ENCODE peak calls at places on chromosomes 12 and 14, in five cellular contexts. N is ovary, E is heart left ventricle, I is tibial artery, B is RWPE2. H is an unnamed sample. For H3K36me3, the result is how much of the 10 kb centered on the place peaks cover.

GRCh38 chr12:53222170-53223005 is 9.6 kb downstream of the RARG start:
- DNase-seq in N (no peak), I (peak), B (peak), E (no peak), H (no peak)

GRCh38 chr14:104319489-104320241 is 181.3 kb downstream of the KIF26A start:
- DNase-seq in E (no peak), N (peak), B (no peak), I (peak), H (no peak)

GRCh38 chr12:117038919-117039318 is 60.3 kb downstream of the TESC start:
- DNase-seq in E (no peak), I (no peak), N (no peak), B (no peak), H (peak)

GRCh38 chr14:78902010-78902623 is 731.9 kb downstream of the NRXN3 start:
- DNase-seq in N (no peak), I (no peak), B (no peak), E (no peak), H (peak)

GRCh38 chr14:103427485-103428443 is 42.5 kb downstream of the MARK3 start:
- DNase-seq in I (no peak), E (peak), B (no peak), N (no peak), H (no peak)

GRCh38 chr12:92859650-92860386 is 69.3 kb downstream of the EEA1 start:
- DNase-seq in I (no peak), E (no peak), B (no peak), N (no peak), H (no peak)

GRCh38 chr12:131103614-131104463 is 150.1 kb downstream of the ADGRD1 start:
- DNase-seq in E (no peak), N (peak), B (no peak), I (peak), H (no peak)

GRCh38 chr12:19970116-19970515 is 398.2 kb upstream of the PDE3A start:
- DNase-seq in E (no peak), I (no peak), N (no peak), B (no peak), H (no peak)

GRCh38 chr12:2752676-2753371 is 41.9 kb upstream of the FKBP4 start:
- DNase-seq in I (peak), N (peak), B (no peak), E (peak), H (peak)

GRCh38 chr12:9931245-9931644 is 925 bp downstream of the CLEC2A start:
- DNase-seq in N (no peak), E (no peak), I (no peak), B (no peak), H (no peak)

GRCh38 chr12:118650586-118650960 is 274.2 kb downstream of the SUDS3 start:
- DNase-seq in N (no peak), I (no peak), E (no peak), B (no peak), H (no peak)

GRCh38 chr14:38431156-38431555 is 175.3 kb upstream of the CLEC14A start:
- DNase-seq in I (no peak), N (no peak), B (no peak), E (no peak), H (no peak)
- H3K36me3 ChIP-seq in I (under half), N (under half), B (under half), E (under half), H (under half)

GRCh38 chr14:75844486-75844885 is 137.3 kb downstream of the TGFB3 start:
- DNase-seq in E (no peak), B (no peak), N (no peak), I (no peak), H (no peak)

GRCh38 chr14:75845136-75845804 is 136.5 kb downstream of the TGFB3 start:
- DNase-seq in I (no peak), N (no peak), B (no peak), E (no peak), H (no peak)

GRCh38 chr14:75848337-75848736 is 133.5 kb downstream of the TGFB3 start:
- DNase-seq in I (no peak), B (no peak), N (no peak), E (no peak), H (no peak)

GRCh38 chr14:75849496-75849895 is 132.3 kb downstream of the TGFB3 start:
- DNase-seq in I (no peak), B (no peak), N (no peak), E (no peak), H (no peak)

DNA sequence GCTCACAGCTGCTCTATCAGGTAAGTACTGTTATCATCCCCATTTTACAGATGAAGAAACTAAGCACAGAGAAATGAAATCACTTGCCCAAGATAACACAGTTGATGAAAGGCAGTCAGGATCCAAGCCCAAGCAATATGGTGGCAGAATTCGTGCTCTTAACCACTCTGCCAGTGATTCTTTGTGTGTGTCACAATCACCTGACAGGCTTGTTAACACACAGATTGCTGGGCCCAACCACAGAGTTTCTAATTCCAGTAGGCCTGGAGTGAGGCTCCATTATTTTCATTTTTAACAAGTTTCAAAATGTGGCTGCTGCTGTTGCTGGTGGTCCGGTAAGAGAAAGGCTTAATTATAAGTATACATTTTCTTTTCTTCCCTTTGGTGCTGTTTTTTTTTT is 134.2 kb downstream of the TGFB3 start:
- DNase-seq in N (no peak), B (no peak), I (no peak), E (no peak), H (no peak)
- H3K27ac ChIP-seq in N (no peak), B (no peak), I (no peak), E (no peak), H (no peak)

GRCh38 chr12:109779382-109779781 is 53.8 kb downstream of the TRPV4 start:
- DNase-seq in N (no peak), E (no peak), I (no peak), B (no peak), H (no peak)
- TF ChIP-seq CTCF in N (no peak), E (no peak), I (no peak), B (no peak), H (no peak)

GRCh38 chr14:50773632-50774541 is 57.1 kb downstream of the NIN start:
- DNase-seq in B (no peak), N (peak), I (no peak), E (no peak), H (no peak)
- H3K36me3 ChIP-seq in B (under half), N (under half), I (under half), E (under half), H (half or more)

DNA sequence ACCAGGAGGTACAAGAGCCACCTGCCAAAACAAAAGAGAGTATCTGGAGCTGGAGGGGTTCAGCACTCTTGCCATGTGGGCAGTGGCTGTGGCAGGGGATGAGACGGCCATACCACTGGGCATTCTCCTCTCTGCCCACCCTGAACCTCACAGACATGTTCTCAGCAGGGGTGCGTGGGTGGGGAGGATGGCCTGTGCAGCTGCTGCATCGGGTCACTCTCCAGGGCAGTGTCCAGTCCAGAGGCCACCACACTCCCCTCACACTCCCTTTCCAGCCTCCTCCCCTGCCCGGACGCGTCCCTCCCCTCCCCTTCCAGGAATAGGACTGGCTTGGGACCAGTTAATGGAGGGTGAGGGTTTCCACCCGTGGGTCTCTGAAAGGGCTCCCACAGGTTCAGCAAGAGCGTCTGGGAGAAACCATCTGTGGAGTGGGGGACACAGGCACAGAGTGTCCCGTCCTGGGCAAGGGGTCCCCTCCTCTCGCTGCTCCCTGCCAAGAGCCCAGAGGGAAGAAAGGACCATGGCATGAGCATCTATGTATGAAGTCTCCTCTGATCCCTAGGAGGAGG is 501 bp downstream of the C1R start:
- DNase-seq in I (no peak), B (no peak), N (peak), E (peak), H (peak)
- H3K27ac ChIP-seq in I (peak), B (no peak), N (peak), E (peak), H (peak)

GRCh38 chr12:22173154-22173553 is 127.1 kb downstream of the CMAS start:
- DNase-seq in B (no peak), E (no peak), I (no peak), N (no peak), H (no peak)
- TF ChIP-seq CTCF in B (peak), E (no peak), I (no peak), N (no peak), H (no peak)

DNA sequence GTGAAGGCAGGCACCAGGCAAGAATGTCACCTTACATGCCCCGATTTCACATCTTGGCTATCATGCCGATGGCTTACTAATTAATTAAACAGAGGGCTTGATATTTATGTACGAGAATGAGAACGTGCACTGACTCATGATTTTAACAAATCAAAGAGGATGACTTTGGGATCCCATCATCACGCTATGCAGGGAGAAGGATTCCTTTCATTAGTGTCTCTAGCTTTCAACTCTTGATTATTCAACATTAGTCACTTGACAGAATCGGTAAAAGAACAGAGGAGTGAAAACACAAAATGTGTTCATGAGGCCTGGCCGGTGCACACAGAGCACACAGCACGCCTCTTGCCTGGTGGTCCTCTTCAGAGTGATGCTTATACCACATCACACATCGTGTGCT is 80.6 kb downstream of the PRKAB1 start:
- DNase-seq in I (no peak), N (no peak), B (no peak), E (no peak), H (no peak)
- H3K36me3 ChIP-seq in I (under half), N (under half), B (half or more), E (under half), H (under half)

GRCh38 chr14:91323031-91323430 is 78.5 kb upstream of the GPR68 start:
- DNase-seq in N (no peak), E (no peak), I (no peak), B (no peak), H (no peak)

GRCh38 chr14:91323671-91324605 is 79.4 kb upstream of the GPR68 start:
- DNase-seq in E (peak), I (peak), B (no peak), N (peak), H (peak)

GRCh38 chr14:91325211-91325610 is 80.7 kb upstream of the GPR68 start:
- DNase-seq in B (no peak), E (no peak), I (no peak), N (no peak), H (no peak)

GRCh38 chr14:91326514-91326832 is 82.0 kb upstream of the GPR68 start:
- DNase-seq in N (no peak), E (no peak), I (no peak), B (no peak), H (no peak)

GRCh38 chr14:91324606-91324950 is 80.1 kb upstream of the GPR68 start:
- DNase-seq in B (no peak), N (no peak), E (no peak), I (no peak), H (no peak)
- H3K27ac ChIP-seq in B (no peak), N (peak), E (peak), I (no peak), H (peak)

DNA sequence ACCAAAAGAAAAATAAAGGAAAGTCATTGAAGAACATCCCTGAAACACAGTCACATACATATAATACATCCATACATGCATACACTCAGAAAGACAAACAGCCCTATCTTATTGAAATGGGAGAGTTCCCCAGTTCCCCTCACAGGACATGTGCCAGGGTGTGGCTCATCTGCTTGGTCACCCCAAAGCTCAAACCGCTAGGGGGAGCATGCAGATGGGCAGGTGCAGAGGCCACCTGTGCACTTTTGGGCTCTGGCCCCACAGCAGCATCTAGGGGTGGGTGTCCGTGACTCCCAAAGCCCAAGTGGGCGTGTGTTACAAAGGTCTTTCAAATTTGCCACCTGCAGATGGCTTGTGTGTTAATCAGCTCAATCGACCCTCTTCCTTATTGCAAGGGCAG is 75.2 kb downstream of the CMAS start:
- DNase-seq in N (no peak), I (no peak), E (no peak), B (no peak), H (no peak)
- TF ChIP-seq CTCF in N (no peak), I (peak), E (no peak), B (peak), H (no peak)